ENCODE peak calls at places on chromosomes 16 and 17, in six cellular contexts. G is tibial nerve, A is psoas muscle, E is K562, H is tibial artery, B is heart right ventricle. Y is an unnamed sample.
A peak's percentile ranks its signal among the peaks of the same experiment; 100 is the strongest.

GRCh38 chr16:57807968-57808528 is 5.8 kb upstream of the KIFC3 start:
- DNase-seq in H (peak; percentile 82), A (peak; percentile 80), B (peak; percentile 81), G (peak; percentile 64), E (peak; percentile 86), Y (peak; percentile 82)

GRCh38 chr16:56871172-56871593 is 6.2 kb downstream of the SLC12A3 start:
- DNase-seq in G (no peak), H (no peak), A (no peak), E (no peak), B (no peak), Y (peak; percentile 42)

GRCh38 chr16:54285414-54286066 is 1.0 kb downstream of the IRX3 start:
- DNase-seq in G (no peak), H (no peak), B (peak; percentile 27), E (no peak), A (no peak), Y (no peak)

GRCh38 chr16:81779540-81780320 is 639 bp downstream of the PLCG2 start:
- DNase-seq in H (no peak), E (no peak), B (peak; percentile 25), G (no peak), A (peak; percentile 30), Y (no peak)

GRCh38 chr16:71410146-71410545 is 31.7 kb downstream of the TLE7 start:
- DNase-seq in H (no peak), G (no peak), E (no peak), A (no peak), B (no peak), Y (no peak)

GRCh38 chr17:14815079-14815478 is 450.0 kb downstream of the PMP22 start:
- DNase-seq in G (no peak), E (no peak), H (no peak), A (no peak), B (no peak), Y (no peak)

GRCh38 chr17:28491860-28492259 is 14.3 kb upstream of the FOXN1 start:
- DNase-seq in G (no peak), E (no peak), A (no peak), B (no peak), H (no peak), Y (no peak)

GRCh38 chr17:74147436-74147835 is 56.0 kb upstream of the RPL38 start:
- DNase-seq in B (no peak), H (no peak), E (no peak), G (no peak), A (no peak), Y (no peak)

GRCh38 chr16:80614908-80615696 is 74.3 kb downstream of the DYNLRB2 start:
- DNase-seq in G (no peak), H (no peak), E (peak; percentile 23), A (no peak), B (no peak), Y (peak; percentile 92)

GRCh38 chr17:13671771-13672170 is 70.0 kb upstream of the HS3ST3A1 start:
- DNase-seq in G (no peak), H (no peak), A (no peak), E (no peak), B (no peak), Y (peak; percentile 5)

GRCh38 chr17:45052052-45052772 is 780 bp upstream of the DCAKD start:
- DNase-seq in B (peak; percentile 55), G (no peak), A (peak; percentile 60), E (peak; percentile 49), H (peak; percentile 39), Y (no peak)

GRCh38 chr17:80455328-80455710 is 21.1 kb downstream of the NPTX1 start:
- DNase-seq in B (no peak), A (peak; percentile 71), G (peak; percentile 26), E (peak; percentile 80), H (no peak), Y (peak; percentile 38)

GRCh38 chr17:6995500-6996255 is at the start of gene ALOX12:
- DNase-seq in A (peak; percentile 33), B (no peak), H (no peak), G (no peak), E (no peak), Y (no peak)
- H3K4me3 ChIP-seq in A (peak within 1 kb of the TSS; percentile 49), B (peak within 1 kb of the TSS; percentile 24), H (peak within 1 kb of the TSS; percentile 30), G (peak within 1 kb of the TSS; percentile 3), E (no peak within 1 kb of the TSS), Y (peak within 1 kb of the TSS; percentile 30)

GRCh38 chr16:74771656-74772315 is 2.8 kb downstream of the FA2H start:
- DNase-seq in E (no peak), G (no peak), B (no peak), A (no peak), H (no peak), Y (no peak)

GRCh38 chr16:74775255-74775654 is 635 bp upstream of the FA2H start:
- DNase-seq in A (no peak), H (no peak), G (no peak), B (no peak), E (no peak), Y (no peak)

GRCh38 chr16:74770826-74771526 is 3.6 kb downstream of the FA2H start:
- DNase-seq in E (no peak), B (no peak), A (no peak), G (no peak), H (no peak), Y (no peak)

GRCh38 chr16:74774223-74775139 is at the start of gene FA2H:
- DNase-seq in B (peak; percentile 25), E (peak; percentile 94), G (no peak), H (no peak), A (peak; percentile 49), Y (no peak)

DNA sequence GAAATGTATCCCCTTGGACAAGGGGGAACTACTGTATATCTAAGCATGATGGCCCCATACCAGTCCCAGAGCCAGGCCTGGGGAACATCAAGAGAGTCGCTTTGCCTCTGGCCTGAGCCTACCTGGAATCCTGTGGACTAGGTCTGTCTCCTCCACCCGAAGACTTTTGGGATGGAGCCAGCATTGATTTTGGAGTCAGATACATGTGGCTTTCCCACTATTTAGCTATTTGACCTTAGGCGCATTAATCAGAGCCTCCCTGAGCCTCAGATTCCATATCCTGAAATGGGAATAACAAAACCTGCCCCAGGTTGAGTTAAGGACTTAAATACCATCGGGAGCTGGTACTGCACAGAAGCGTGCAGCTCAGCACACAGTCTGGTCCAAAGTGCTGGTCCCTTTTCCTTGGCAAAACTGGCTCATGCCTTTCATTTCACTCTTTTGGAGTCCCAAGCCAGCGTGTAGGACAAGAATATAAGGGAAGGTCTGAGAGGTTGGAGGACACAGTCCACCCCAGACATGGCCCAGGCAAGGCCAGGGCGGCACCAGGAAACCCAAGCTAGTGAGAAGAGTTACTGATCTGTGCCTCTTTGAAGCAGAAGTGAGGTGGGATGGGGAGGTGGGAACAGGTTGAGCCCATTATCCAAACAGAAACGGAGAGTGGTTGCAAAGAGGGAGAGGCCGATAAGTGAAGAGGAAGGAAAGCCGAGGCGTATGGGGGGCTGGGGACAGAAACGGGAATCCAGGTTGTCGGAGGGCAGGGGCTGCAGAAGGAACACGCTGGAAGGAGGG is 993 bp downstream of the FA2H start:
- DNase-seq in G (no peak), A (no peak), B (no peak), E (no peak), H (no peak), Y (no peak)
- H3K27me3 ChIP-seq in G (peaks cover 26% of the 10 kb centered on the region), A (peaks cover 3% of the 10 kb centered on the region), B (peaks cover 30% of the 10 kb centered on the region), E (peaks cover 60% of the 10 kb centered on the region), H (no peaks in the 10 kb centered on the region), Y (peaks cover 12% of the 10 kb centered on the region)

GRCh38 chr17:2023692-2024571 is 1.2 kb downstream of the RTN4RL1 start:
- DNase-seq in H (peak; percentile 72), E (peak; percentile 37), A (peak; percentile 55), B (peak; percentile 61), G (peak; percentile 69), Y (no peak)
- TF ChIP-seq CTCF in H (no peak), E (no peak), A (no peak), B (no peak), G (no peak), Y (no peak)

GRCh38 chr17:42761638-42762037 is 611 bp downstream of the RAMP2 start:
- DNase-seq in B (no peak), A (no peak), E (no peak), H (no peak), G (no peak), Y (no peak)
- H3K4me3 ChIP-seq in B (peak overlapping the region; percentile 87), A (peak overlapping the region; percentile 68), E (no peak overlapping the region), H (peak overlapping the region; percentile 47), G (peak overlapping the region; percentile 32), Y (peak overlapping the region; percentile 43)

GRCh38 chr17:43542854-43543253 is 3.3 kb downstream of the ETV4 start:
- DNase-seq in E (no peak), H (no peak), B (no peak), A (no peak), G (no peak), Y (no peak)
- H3K27me3 ChIP-seq in E (no peaks in the 10 kb centered on the region), H (no peaks in the 10 kb centered on the region), B (no peaks in the 10 kb centered on the region), A (no peaks in the 10 kb centered on the region), G (peaks cover 26% of the 10 kb centered on the region), Y (no peaks in the 10 kb centered on the region)

DNA sequence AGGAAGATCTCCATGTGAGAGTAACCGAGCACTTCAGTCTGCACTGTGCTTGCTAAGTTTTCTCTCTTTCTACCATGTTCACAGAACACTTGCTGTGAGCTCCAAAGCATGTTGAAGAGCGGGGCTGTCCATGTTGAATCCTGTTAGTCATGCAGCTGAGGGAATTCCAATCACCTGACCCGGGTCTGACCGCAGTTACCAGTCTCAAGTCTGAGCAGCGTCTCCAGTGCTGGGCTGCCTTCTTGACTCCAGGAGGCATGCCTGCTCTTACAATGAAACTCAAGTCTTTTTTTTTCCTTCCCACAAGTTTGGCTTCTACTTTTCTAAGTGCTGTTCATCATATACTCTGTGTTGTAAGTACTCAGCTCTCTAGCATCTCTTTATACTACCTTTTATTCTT is 44.3 kb downstream of the HOXB1 start:
- DNase-seq in H (no peak), G (no peak), E (peak; percentile 51), B (no peak), A (peak; percentile 22), Y (peak; percentile 94)
- TF ChIP-seq CTCF in H (no peak), G (no peak), E (peak; percentile 21), B (no peak), A (no peak), Y (peak; percentile 64)

DNA sequence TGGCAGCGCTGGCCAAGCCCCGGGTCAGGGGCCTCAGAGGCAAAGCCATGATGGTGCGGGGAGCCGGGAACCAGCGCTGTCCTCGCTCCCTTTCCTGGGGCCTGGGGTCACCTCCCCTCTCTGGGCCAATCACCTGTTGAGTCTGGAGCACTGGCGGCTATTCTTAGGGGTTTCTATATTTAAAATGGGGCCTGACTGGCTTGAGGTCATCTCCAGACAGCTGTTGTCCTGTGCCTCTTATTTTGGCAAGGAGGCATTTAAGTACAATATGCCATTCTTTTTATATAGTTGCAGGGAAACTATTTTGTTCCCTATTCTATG is at the start of gene COX6A2:
- DNase-seq in G (no peak), H (no peak), B (peak; percentile 69), A (peak; percentile 52), E (no peak), Y (no peak)
- H3K4me3 ChIP-seq in G (peak within 1 kb of the TSS; percentile 13), H (peak within 1 kb of the TSS; percentile 44), B (peak within 1 kb of the TSS; percentile 48), A (peak within 1 kb of the TSS; percentile 75), E (no peak within 1 kb of the TSS), Y (no peak within 1 kb of the TSS)

GRCh38 chr16:84312783-84313382 is 18.2 kb downstream of the WFDC1 start:
- DNase-seq in A (no peak), H (no peak), G (no peak), B (no peak), E (no peak), Y (no peak)
- H3K27me3 ChIP-seq in A (no peaks in the 10 kb centered on the region), H (no peaks in the 10 kb centered on the region), G (peaks cover 28% of the 10 kb centered on the region), B (peaks cover 23% of the 10 kb centered on the region), E (peaks cover 61% of the 10 kb centered on the region), Y (peaks cover 20% of the 10 kb centered on the region)

Y was measured in brain microvascular endothelial cell.